ENCODE peak calls at places on chromosomes 6 and 20, in seven cellular contexts. N, Z, Y, C, B, F and E are unnamed samples.
A peak's percentile ranks its signal among the peaks of the same experiment; 100 is the strongest.

GRCh38 chr6:52089758-52090348 is 2.4 kb upstream of the PKHD1 start:
- DNase-seq in N (no peak), Z (no peak), B (no peak), C (no peak), Y (no peak), F (no peak), E (no peak)

GRCh38 chr20:4508773-4509172 is 212.9 kb upstream of the PRND start:
- DNase-seq in N (no peak), Z (no peak), B (no peak), Y (no peak), C (no peak), F (no peak), E (no peak)

GRCh38 chr6:87408721-87409155 is 966 bp downstream of the CFAP206 start:
- DNase-seq in B (no peak), F (no peak), C (no peak), Z (no peak), Y (no peak), N (no peak), E (no peak)

GRCh38 chr6:142361345-142361744 is 59.5 kb downstream of the ADGRG6 start:
- DNase-seq in Z (no peak), N (no peak), Y (no peak), F (no peak), C (no peak), B (no peak), E (no peak)

GRCh38 chr20:61817575-61817974 is 248.1 kb downstream of the TAF4 start:
- DNase-seq in F (no peak), B (no peak), N (no peak), Z (no peak), C (no peak), Y (no peak), E (no peak)

GRCh38 chr6:137728386-137729349 is 138.4 kb upstream of the TNFAIP3 start:
- DNase-seq in Z (peak; percentile 74), F (no peak), N (no peak), C (peak; percentile 69), Y (peak; percentile 95), B (no peak), E (no peak)

GRCh38 chr20:46375771-46376170 is 30.6 kb downstream of the ELMO2 start:
- DNase-seq in B (no peak), F (no peak), C (no peak), Y (no peak), N (no peak), Z (no peak), E (no peak)

GRCh38 chr6:51462896-51463679 is 624.3 kb downstream of the PKHD1 start:
- DNase-seq in B (no peak), Y (no peak), F (no peak), N (no peak), C (no peak), Z (no peak), E (no peak)

GRCh38 chr6:20302702-20303251 is 90.5 kb upstream of the MBOAT1 start:
- DNase-seq in Y (peak; percentile 18), F (no peak), B (no peak), Z (no peak), C (peak; percentile 33), N (no peak), E (no peak)

GRCh38 chr20:381581-382290 is 1.2 kb downstream of the TRIB3 start:
- DNase-seq in B (peak; percentile 73), F (peak; percentile 45), N (peak; percentile 50), Z (peak; percentile 80), C (peak; percentile 43), Y (no peak), E (peak; percentile 83)

GRCh38 chr6:43784049-43784855 is 14.2 kb downstream of the VEGFA start:
- DNase-seq in N (no peak), Z (no peak), F (no peak), B (no peak), Y (no peak), C (no peak), E (no peak)

GRCh38 chr6:17423018-17423417 is 29.6 kb downstream of the CAP2 start:
- DNase-seq in C (no peak), Z (no peak), B (no peak), F (no peak), N (no peak), Y (no peak), E (no peak)

GRCh38 chr6:33375143-33375649 is 16.4 kb upstream of the KIFC1 start:
- DNase-seq in N (no peak), Y (peak; percentile 67), F (no peak), C (peak; percentile 65), Z (no peak), B (no peak), E (no peak)

GRCh38 chr6:147817042-147817689 is 308.7 kb downstream of the SAMD5 start:
- DNase-seq in Y (no peak), F (no peak), B (no peak), N (no peak), C (no peak), Z (no peak), E (no peak)

GRCh38 chr20:40717343-40717865 is 28.4 kb upstream of the MAFB start:
- DNase-seq in N (no peak), F (no peak), Y (no peak), B (no peak), C (no peak), Z (no peak), E (no peak)

GRCh38 chr6:167706313-167707109 is 120.2 kb upstream of the AFDN start:
- DNase-seq in C (no peak), B (peak; percentile 46), N (no peak), F (peak; percentile 25), Y (no peak), Z (no peak), E (no peak)

GRCh38 chr6:134235937-134236751 is 81.8 kb downstream of the SGK1 start:
- DNase-seq in B (no peak), N (no peak), Y (no peak), F (no peak), C (peak; percentile 71), Z (no peak), E (no peak)

GRCh38 chr20:63742381-63743024 is 2.9 kb downstream of the SLC2A4RG start:
- DNase-seq in B (no peak), N (no peak), Z (peak; percentile 39), Y (no peak), C (no peak), F (no peak), E (no peak)